ENCODE peak calls at places on chromosomes 16 and 17, in eight cellular contexts. T is upper lobe of right lung, N is IMR-90, F is mucosa of descending colon, B is heart left ventricle, H is ovary, M is breast epithelium, Y is aorta. G is an unnamed sample.

GRCh38 chr16:78298986-78299385 is 199.5 kb downstream of the WWOX start:
- DNase-seq in N (no peak), B (no peak), F (no peak), H (no peak), Y (no peak), T (no peak), M (no peak), G (no peak)

GRCh38 chr16:57633383-57634064 is 5.1 kb downstream of the ADGRG1 start:
- DNase-seq in M (no peak), Y (no peak), F (no peak), T (no peak), H (no peak), N (no peak), B (no peak), G (no peak)

GRCh38 chr16:67939507-67940435 is 3.1 kb upstream of the PSMB10 start:
- DNase-seq in H (peak; percentile 68), B (no peak), Y (peak; percentile 71), M (no peak), N (no peak), T (no peak), F (peak; percentile 73), G (no peak)

GRCh38 chr17:77512062-77512946 is 371.5 kb downstream of the SEC14L1 start:
- DNase-seq in N (no peak), M (no peak), Y (no peak), T (peak; percentile 19), H (no peak), F (no peak), B (no peak), G (no peak)

GRCh38 chr16:2370725-2371124 is 30.2 kb upstream of the ABCA3 start:
- DNase-seq in Y (no peak), M (no peak), N (no peak), F (no peak), T (no peak), B (no peak), H (no peak), G (no peak)

GRCh38 chr16:80828495-80828894 is 24.1 kb upstream of the CDYL2 start:
- DNase-seq in B (no peak), F (no peak), Y (no peak), M (no peak), T (no peak), H (no peak), N (no peak), G (no peak)

GRCh38 chr16:2090819-2091721 is 43.3 kb downstream of the TSC2 start:
- DNase-seq in M (no peak), H (peak; percentile 84), F (peak; percentile 96), N (no peak), B (no peak), T (peak; percentile 92), Y (no peak), G (no peak)

GRCh38 chr16:56888806-56889205 is 23.8 kb downstream of the SLC12A3 start:
- DNase-seq in T (no peak), H (no peak), M (no peak), B (no peak), N (no peak), Y (no peak), F (no peak), G (no peak)

GRCh38 chr17:6065351-6065750 is 4.8 kb upstream of the WSCD1 start:
- DNase-seq in F (no peak), M (no peak), T (no peak), N (no peak), Y (no peak), B (no peak), H (no peak), G (no peak)

GRCh38 chr17:28901866-28902818 is 737 bp downstream of the DHRS13 start:
- DNase-seq in N (no peak), Y (peak; percentile 80), H (peak; percentile 62), T (peak; percentile 40), M (no peak), B (peak; percentile 52), F (peak; percentile 75), G (no peak)

GRCh38 chr16:80739523-80739922 is 64.9 kb downstream of the CDYL2 start:
- DNase-seq in M (no peak), B (no peak), T (no peak), Y (no peak), F (no peak), N (no peak), H (no peak), G (no peak)

GRCh38 chr16:48054881-48055601 is 100.8 kb downstream of the ABCC12 start:
- DNase-seq in H (peak; percentile 33), M (peak; percentile 28), N (peak; percentile 71), T (no peak), Y (no peak), B (peak; percentile 28), F (peak; percentile 34), G (no peak)

GRCh38 chr17:14942511-14943185 is 322.5 kb downstream of the PMP22 start:
- DNase-seq in N (no peak), F (no peak), Y (no peak), H (no peak), M (no peak), T (no peak), B (no peak), G (no peak)

GRCh38 chr16:10526962-10527361 is 53.4 kb downstream of the EMP2 start:
- DNase-seq in B (no peak), N (no peak), F (no peak), H (no peak), T (no peak), Y (peak; percentile 10), M (no peak), G (no peak)
- H3K4me1 ChIP-seq in B (peaks cover 4% of the 10 kb centered on the region), N (no peaks in the 10 kb centered on the region), F (no peaks in the 10 kb centered on the region), H (no peaks in the 10 kb centered on the region), T (no peaks in the 10 kb centered on the region), Y (no peaks in the 10 kb centered on the region), M (no peaks in the 10 kb centered on the region), G (no peaks in the 10 kb centered on the region)

GRCh38 chr17:956905-957304 is 22.7 kb downstream of the NXN start:
- DNase-seq in T (no peak), N (no peak), Y (no peak), B (no peak), M (no peak), F (no peak), H (no peak), G (no peak)

GRCh38 chr17:957856-958421 is 21.6 kb downstream of the NXN start:
- DNase-seq in M (no peak), Y (peak; percentile 64), B (no peak), N (no peak), F (peak; percentile 4), T (no peak), H (peak; percentile 9), G (no peak)

GRCh38 chr17:962166-962565 is 17.4 kb downstream of the NXN start:
- DNase-seq in M (no peak), T (no peak), F (peak; percentile 2), H (no peak), B (no peak), Y (no peak), N (no peak), G (no peak)

GRCh38 chr17:962650-963049 is 16.9 kb downstream of the NXN start:
- DNase-seq in B (no peak), F (no peak), H (no peak), N (no peak), Y (no peak), T (no peak), M (no peak), G (no peak)

DNA sequence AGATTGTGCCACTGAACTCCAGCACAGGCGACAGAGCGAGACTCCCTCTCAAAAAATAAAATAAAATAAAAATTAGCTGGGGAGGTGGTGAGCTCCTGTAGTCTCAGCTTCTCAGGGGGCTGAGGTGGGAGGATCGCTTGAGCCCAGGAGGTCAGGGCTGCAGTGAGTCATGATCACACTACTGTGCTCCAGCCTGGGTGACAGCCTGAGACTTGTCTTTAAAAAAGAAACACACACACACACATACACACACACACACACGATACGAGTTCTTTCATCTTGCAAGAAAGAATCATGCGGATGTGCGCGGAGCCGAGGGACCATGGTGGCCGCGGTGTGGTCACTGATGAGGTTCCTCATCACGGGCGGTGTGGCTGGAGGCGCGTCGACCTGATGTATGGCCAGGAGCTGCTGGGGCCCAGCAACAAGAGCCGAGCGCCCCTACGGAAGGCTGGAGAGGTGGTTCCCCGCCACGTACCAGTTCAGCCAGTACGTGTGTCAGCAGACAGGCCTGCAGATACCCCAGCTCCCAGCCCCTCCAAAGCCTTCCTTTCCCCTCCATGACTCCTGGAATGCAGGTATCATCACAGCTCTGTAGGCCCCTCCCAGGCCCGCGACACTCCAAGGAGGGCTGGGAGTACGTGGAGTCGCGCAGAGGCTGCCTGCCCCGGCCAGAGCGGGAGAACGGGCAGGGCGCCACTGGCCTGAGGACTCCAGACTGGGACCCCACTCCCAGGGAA is 20.7 kb downstream of the NXN start:
- DNase-seq in H (peak; percentile 15), Y (peak; percentile 66), T (no peak), M (no peak), N (no peak), F (peak; percentile 10), B (no peak), G (no peak)
- H3K4me1 ChIP-seq in H (peaks cover 8% of the 10 kb centered on the region), Y (no peaks in the 10 kb centered on the region), T (no peaks in the 10 kb centered on the region), M (no peaks in the 10 kb centered on the region), N (peaks cover 19% of the 10 kb centered on the region), F (no peaks in the 10 kb centered on the region), B (no peaks in the 10 kb centered on the region), G (no peaks in the 10 kb centered on the region)

GRCh38 chr17:22460461-22461063 is 768.2 kb downstream of the KCNJ18 start:
- DNase-seq in M (no peak), H (no peak), T (no peak), B (no peak), Y (no peak), F (no peak), N (no peak), G (no peak)
- H3K4me1 ChIP-seq in M (no peaks in the 10 kb centered on the region), H (no peaks in the 10 kb centered on the region), T (no peaks in the 10 kb centered on the region), B (no peaks in the 10 kb centered on the region), Y (no peaks in the 10 kb centered on the region), F (no peaks in the 10 kb centered on the region), N (no peaks in the 10 kb centered on the region), G (no peaks in the 10 kb centered on the region)

GRCh38 chr17:81306491-81306890 is 11.4 kb upstream of the SLC38A10 start:
- DNase-seq in T (no peak), M (no peak), F (no peak), N (no peak), Y (no peak), B (no peak), H (no peak), G (no peak)

GRCh38 chr17:81307636-81308035 is 12.5 kb upstream of the SLC38A10 start:
- DNase-seq in F (no peak), B (no peak), N (no peak), Y (no peak), M (no peak), H (no peak), T (no peak), G (no peak)

GRCh38 chr17:81306898-81307510 is 11.9 kb upstream of the SLC38A10 start:
- DNase-seq in H (no peak), M (no peak), Y (no peak), T (no peak), F (no peak), B (no peak), N (no peak), G (no peak)

GRCh38 chr17:81309140-81309858 is 14.2 kb upstream of the SLC38A10 start:
- DNase-seq in M (peak; percentile 85), F (peak; percentile 96), T (peak; percentile 98), B (peak; percentile 90), N (peak; percentile 51), Y (peak; percentile 95), H (no peak), G (peak; percentile 97)

GRCh38 chr17:81308161-81308560 is 13.1 kb upstream of the SLC38A10 start:
- DNase-seq in B (no peak), N (no peak), M (no peak), T (no peak), F (no peak), Y (no peak), H (no peak), G (no peak)
- H3K4me1 ChIP-seq in B (peaks cover 7% of the 10 kb centered on the region), N (peaks cover 6% of the 10 kb centered on the region), M (peaks cover 12% of the 10 kb centered on the region), T (peaks cover 11% of the 10 kb centered on the region), F (peaks cover 22% of the 10 kb centered on the region), Y (no peaks in the 10 kb centered on the region), H (no peaks in the 10 kb centered on the region), G (peaks cover 19% of the 10 kb centered on the region)

G was measured in suprapubic skin.